ENCODE peak calls at places on chromosomes 11 and 22, in ten cellular contexts. X, R, P, T, V, E, K, D, Q and F are unnamed samples.

GRCh38 chr22:19837915-19838314 is 16.8 kb downstream of the GNB1L start:
- DNase-seq in D (no peak), Q (no peak), E (no peak), K (no peak), R (no peak), X (no peak), V (no peak), P (no peak), T (no peak), F (no peak)

GRCh38 chr11:69939551-69940245 is 120.5 kb upstream of the FGF3 start:
- DNase-seq in Q (no peak), E (peak; percentile 61), P (no peak), D (no peak), V (peak; percentile 16), R (no peak), K (no peak), X (no peak), T (no peak), F (no peak)

GRCh38 chr11:94806436-94806835 is 38.3 kb downstream of the AMOTL1 start:
- DNase-seq in V (no peak), R (no peak), D (no peak), E (no peak), P (no peak), X (no peak), T (peak; percentile 34), Q (no peak), K (no peak), F (no peak)

GRCh38 chr22:33757041-33757440 is 163.2 kb downstream of the LARGE1 start:
- DNase-seq in Q (no peak), V (no peak), K (no peak), X (no peak), E (no peak), D (no peak), P (no peak), R (no peak), T (no peak), F (no peak)

GRCh38 chr11:105767945-105768344 is 158.1 kb downstream of the GRIA4 start:
- DNase-seq in D (no peak), K (no peak), Q (no peak), V (no peak), E (no peak), T (no peak), R (no peak), P (no peak), X (no peak), F (no peak)

GRCh38 chr11:615453-616319 is at the start of gene IRF7:
- DNase-seq in Q (peak; percentile 75), X (peak; percentile 86), D (peak; percentile 93), V (peak; percentile 96), K (peak; percentile 54), T (peak; percentile 95), R (peak; percentile 76), P (peak; percentile 89), E (peak; percentile 99), F (peak; percentile 93)

GRCh38 chr11:40403321-40403720 is 1056.1 kb downstream of the LRRC4C start:
- DNase-seq in E (no peak), R (no peak), V (no peak), D (no peak), K (peak; percentile 2), X (no peak), T (no peak), Q (no peak), P (peak; percentile 12), F (peak; percentile 6)

GRCh38 chr11:78022397-78023396 is at the start of gene KCTD14:
- DNase-seq in K (no peak), Q (no peak), X (no peak), R (no peak), D (peak; percentile 73), V (peak; percentile 74), E (no peak), P (no peak), T (peak; percentile 29), F (peak; percentile 35)

GRCh38 chr11:8839957-8840945 is 70.7 kb upstream of the AKIP1 start:
- DNase-seq in T (no peak), K (no peak), V (peak; percentile 53), Q (no peak), R (no peak), E (peak; percentile 52), P (peak; percentile 27), D (peak; percentile 65), X (no peak), F (no peak)

GRCh38 chr11:114384487-114384886 is 15.8 kb downstream of the C11orf71 start:
- DNase-seq in E (no peak), K (no peak), T (no peak), P (peak; percentile 72), D (no peak), X (no peak), Q (no peak), R (no peak), V (no peak), F (no peak)

GRCh38 chr22:17780116-17780740 is 6.0 kb upstream of the BID start:
- DNase-seq in P (no peak), D (no peak), X (no peak), K (no peak), V (no peak), E (no peak), T (no peak), Q (no peak), R (no peak), F (no peak)

GRCh38 chr22:20402960-20403778 is 9.2 kb downstream of the ZNF74 start:
- DNase-seq in V (no peak), X (no peak), R (no peak), T (no peak), P (no peak), D (peak; percentile 21), K (no peak), Q (no peak), E (no peak), F (no peak)

GRCh38 chr11:105538531-105538930 is 71.3 kb upstream of the GRIA4 start:
- DNase-seq in T (no peak), Q (no peak), X (no peak), K (no peak), D (no peak), E (no peak), V (no peak), P (no peak), R (no peak), F (no peak)

GRCh38 chr11:76347391-76347790 is 33.5 kb downstream of the THAP12 start:
- DNase-seq in X (no peak), V (no peak), E (no peak), K (peak; percentile 2), D (no peak), R (no peak), P (no peak), T (no peak), Q (no peak), F (no peak)

GRCh38 chr22:42236848-42237247 is 33.6 kb downstream of the TCF20 start:
- DNase-seq in P (no peak), R (no peak), E (no peak), D (no peak), T (no peak), K (no peak), X (no peak), Q (no peak), V (no peak), F (no peak)

GRCh38 chr11:79236541-79236971 is 204.3 kb downstream of the TENM4 start:
- DNase-seq in R (no peak), K (peak; percentile 97), X (no peak), T (peak; percentile 81), E (no peak), Q (no peak), V (no peak), P (no peak), D (no peak), F (peak; percentile 30)

GRCh38 chr11:125253795-125254525 is 89.4 kb downstream of the PKNOX2 start:
- DNase-seq in X (no peak), P (no peak), V (no peak), K (no peak), R (no peak), Q (no peak), E (no peak), D (no peak), T (no peak), F (no peak)

GRCh38 chr11:95076416-95076815 is 9.7 kb downstream of the SRSF8 start:
- DNase-seq in R (no peak), Q (no peak), T (no peak), E (no peak), X (no peak), K (peak; percentile 92), P (peak; percentile 66), D (no peak), V (no peak), F (peak; percentile 94)

GRCh38 chr22:40036591-40037225 is 42.0 kb downstream of the FAM83F start:
- DNase-seq in Q (peak; percentile 30), K (no peak), P (peak; percentile 67), R (no peak), T (peak; percentile 81), V (no peak), X (no peak), E (peak; percentile 84), D (peak; percentile 82), F (peak; percentile 77)

GRCh38 chr22:24601217-24602104 is 1.5 kb upstream of the GGT1 start:
- DNase-seq in V (peak; percentile 85), Q (peak; percentile 42), T (no peak), D (no peak), P (no peak), R (no peak), X (no peak), E (no peak), K (no peak), F (no peak)

GRCh38 chr11:67347964-67348749 is 5.2 kb downstream of the POLD4 start:
- DNase-seq in R (no peak), X (no peak), T (no peak), D (no peak), V (no peak), Q (peak; percentile 88), P (no peak), E (no peak), K (no peak), F (no peak)

GRCh38 chr11:61885784-61886580 is 5.4 kb downstream of the FADS3 start:
- DNase-seq in R (no peak), T (no peak), X (no peak), P (no peak), D (no peak), V (no peak), Q (no peak), K (no peak), E (no peak), F (no peak)

GRCh38 chr11:113241190-113242051 is 73.0 kb upstream of the TTC12 start:
- DNase-seq in T (peak; percentile 21), D (no peak), V (no peak), X (no peak), K (no peak), E (no peak), R (no peak), P (no peak), Q (no peak), F (no peak)

GRCh38 chr22:40955516-40955915 is 4.3 kb downstream of the RBX1 start:
- DNase-seq in P (no peak), E (no peak), T (no peak), V (no peak), R (no peak), K (no peak), X (no peak), Q (peak; percentile 43), D (no peak), F (no peak)

GRCh38 chr11:95545116-95545875 is 244.3 kb downstream of the FAM76B start:
- DNase-seq in K (no peak), D (no peak), X (no peak), E (no peak), V (no peak), R (no peak), T (no peak), P (no peak), Q (no peak), F (peak; percentile 11)

GRCh38 chr22:43706151-43706550 is 106.0 kb downstream of the EFCAB6 start:
- DNase-seq in R (no peak), P (no peak), V (no peak), Q (no peak), D (no peak), X (no peak), K (no peak), E (no peak), T (no peak), F (no peak)

GRCh38 chr11:3123316-3123715 is 41.8 kb downstream of the OSBPL5 start:
- DNase-seq in R (no peak), Q (no peak), D (no peak), T (peak; percentile 34), V (peak; percentile 80), X (no peak), K (no peak), E (peak; percentile 72), P (no peak), F (peak; percentile 87)

GRCh38 chr11:3122775-3123201 is 42.3 kb downstream of the OSBPL5 start:
- DNase-seq in V (peak; percentile 24), T (no peak), Q (no peak), R (no peak), K (no peak), X (no peak), E (peak; percentile 68), P (no peak), D (no peak), F (no peak)